ENCODE peak calls at places on chromosomes 12 and 14, in eight cellular contexts. J is colonic mucosa, Z is A549, H is MM.1S, V is stomach, G is neural progenitor cell, U is transverse colon, F is mammary epithelial cell. P is an unnamed sample.

GRCh38 chr12:100141666-100141997 is 1.0 kb downstream of the BLTP3B start:
- DNase-seq in U (no peak), G (no peak), V (no peak), F (peak; percentile 88), J (peak; percentile 31), Z (no peak), H (peak; percentile 31), P (no peak)

GRCh38 chr12:6956332-6956727 is 5.2 kb downstream of the PTPN6 start:
- DNase-seq in V (no peak), F (no peak), G (no peak), J (no peak), U (no peak), Z (no peak), H (no peak), P (no peak)

GRCh38 chr12:105738036-105738435 is 400.7 kb downstream of the NUAK1 start:
- DNase-seq in F (no peak), H (no peak), G (no peak), J (no peak), Z (no peak), V (no peak), U (no peak), P (no peak)

GRCh38 chr12:570237-570925 is 92.9 kb downstream of the NINJ2 start:
- DNase-seq in H (no peak), G (peak; percentile 70), Z (peak; percentile 98), V (peak; percentile 77), U (peak; percentile 85), J (peak; percentile 84), F (peak; percentile 86), P (peak; percentile 75)

GRCh38 chr14:63993992-63994391 is 141.2 kb downstream of the SYNE2 start:
- DNase-seq in V (no peak), U (no peak), Z (no peak), J (no peak), F (peak; percentile 17), G (no peak), H (no peak), P (no peak)

GRCh38 chr12:12331244-12331771 is 18.7 kb downstream of the MANSC1 start:
- DNase-seq in Z (no peak), G (peak; percentile 59), V (no peak), H (no peak), F (no peak), U (no peak), J (no peak), P (no peak)

GRCh38 chr14:56659964-56660551 is 80.5 kb downstream of the TMEM260 start:
- DNase-seq in U (no peak), H (peak; percentile 28), G (peak; percentile 62), Z (peak; percentile 54), V (no peak), F (peak; percentile 27), J (no peak), P (no peak)

GRCh38 chr12:1800646-1801284 is 19.6 kb upstream of the LRTM2 start:
- DNase-seq in F (no peak), U (peak; percentile 47), Z (peak; percentile 41), H (no peak), J (no peak), V (peak; percentile 52), G (peak; percentile 71), P (peak; percentile 59)

GRCh38 chr12:80472912-80473500 is 29.0 kb downstream of the PTPRQ start:
- DNase-seq in J (no peak), U (no peak), V (no peak), Z (peak; percentile 7), H (peak; percentile 66), G (peak; percentile 61), F (peak; percentile 62), P (peak; percentile 19)

GRCh38 chr14:90758959-90759358 is 57.3 kb downstream of the TTC7B start:
- DNase-seq in G (no peak), U (peak; percentile 42), F (no peak), Z (no peak), V (peak; percentile 38), J (peak; percentile 37), H (no peak), P (peak; percentile 69)

GRCh38 chr14:75025876-75026275 is 23.2 kb downstream of the EIF2B2 start:
- DNase-seq in V (no peak), F (no peak), G (no peak), J (no peak), U (no peak), H (no peak), Z (no peak), P (no peak)

GRCh38 chr14:105944632-105945610 is 418.5 kb downstream of the TMEM121 start:
- DNase-seq in V (peak; percentile 85), J (peak; percentile 68), U (peak; percentile 77), H (no peak), Z (peak; percentile 38), F (no peak), G (no peak), P (peak; percentile 80)

GRCh38 chr12:110583137-110584059 is at the start of gene PPTC7:
- DNase-seq in F (peak; percentile 93), J (peak; percentile 99), Z (peak; percentile 89), G (peak; percentile 99), U (peak; percentile 98), V (peak; percentile 98), H (peak; percentile 90), P (peak; percentile 98)
- H3K4me1 ChIP-seq in F (peaks cover 33% of the 10 kb centered on the region), J (peaks cover 3% of the 10 kb centered on the region), Z (peaks cover 25% of the 10 kb centered on the region), G (peaks cover 21% of the 10 kb centered on the region), U (peaks cover 52% of the 10 kb centered on the region), V (peaks cover 60% of the 10 kb centered on the region), H (peaks cover 3% of the 10 kb centered on the region), P (peaks cover 60% of the 10 kb centered on the region)

GRCh38 chr14:89336338-89336737 is 80.7 kb downstream of the FOXN3 start:
- DNase-seq in J (no peak), Z (no peak), G (peak; percentile 50), U (no peak), V (no peak), F (no peak), H (no peak), P (no peak)
- TF ChIP-seq CTCF in J (no peak), Z (no peak), G (peak; percentile 33), U (no peak), V (no peak), F (peak; percentile 2), H (peak; percentile 6), P (no peak)

GRCh38 chr14:97995571-97995970 is 1198.4 kb downstream of the VRK1 start:
- DNase-seq in H (no peak), J (no peak), Z (no peak), U (no peak), F (no peak), G (no peak), V (no peak), P (no peak)

GRCh38 chr14:97994020-97994531 is 1196.9 kb downstream of the VRK1 start:
- DNase-seq in Z (no peak), J (no peak), H (no peak), F (no peak), U (no peak), G (no peak), V (no peak), P (no peak)

GRCh38 chr14:97993508-97994019 is 1196.4 kb downstream of the VRK1 start:
- DNase-seq in J (no peak), F (no peak), V (no peak), H (no peak), Z (no peak), G (no peak), U (no peak), P (no peak)

GRCh38 chr14:97995038-97995437 is 1197.9 kb downstream of the VRK1 start:
- DNase-seq in U (no peak), J (no peak), Z (no peak), F (no peak), G (no peak), H (no peak), V (no peak), P (no peak)
- H3K4me1 ChIP-seq in U (no peaks in the 10 kb centered on the region), J (no peaks in the 10 kb centered on the region), Z (no peaks in the 10 kb centered on the region), F (no peaks in the 10 kb centered on the region), G (peaks cover 6% of the 10 kb centered on the region), H (no peaks in the 10 kb centered on the region), V (no peaks in the 10 kb centered on the region), P (no peaks in the 10 kb centered on the region)

GRCh38 chr12:130818381-130819247 is 20.4 kb downstream of the STX2 start:
- DNase-seq in V (peak; percentile 80), G (peak; percentile 85), F (peak; percentile 28), J (peak; percentile 75), Z (peak; percentile 91), H (peak; percentile 69), U (peak; percentile 78), P (peak; percentile 84)
- TF ChIP-seq CTCF in V (no peak), G (peak; percentile 89), F (peak; percentile 70), J (peak; percentile 92), Z (peak; percentile 94), H (peak; percentile 52), U (peak; percentile 94), P (peak; percentile 96)

DNA sequence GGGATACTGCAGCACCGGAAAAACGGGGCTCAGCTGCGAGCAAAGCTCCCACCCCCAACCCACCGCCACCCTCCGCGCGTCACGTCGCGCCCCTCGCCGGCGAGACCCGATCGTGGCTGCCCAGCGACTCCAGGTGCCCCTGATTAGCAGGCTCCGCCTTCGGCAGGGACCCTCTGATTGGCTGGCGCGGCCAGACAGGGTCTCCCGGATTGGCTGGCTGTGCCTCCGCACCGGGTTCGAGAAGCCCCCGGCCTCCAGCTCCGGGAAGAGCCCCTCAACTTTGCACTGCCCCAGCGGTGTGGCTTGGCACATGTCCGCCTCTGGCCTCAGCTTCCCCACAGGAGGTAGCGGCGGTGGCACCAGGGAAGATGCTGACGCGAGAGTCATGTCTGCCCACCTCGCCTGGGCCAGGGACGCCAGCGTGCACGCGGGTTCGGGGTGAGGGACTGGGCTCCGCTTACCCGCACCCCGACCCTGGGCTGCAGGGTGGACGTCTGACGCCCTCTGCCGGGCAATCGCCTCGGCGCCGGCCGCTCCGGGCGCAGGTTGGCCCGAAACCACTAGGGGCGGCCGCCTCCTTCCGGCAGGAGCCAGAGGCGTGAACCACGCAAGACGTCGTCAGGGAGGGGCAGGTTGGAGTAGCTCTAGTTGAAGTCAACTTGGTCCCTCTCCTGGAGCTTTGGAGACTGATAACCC is 496 bp upstream of the RHOF start:
- DNase-seq in H (peak; percentile 85), V (peak; percentile 94), Z (peak; percentile 88), U (peak; percentile 96), F (peak; percentile 88), G (peak; percentile 96), J (peak; percentile 95), P (peak; percentile 96)
- H3K4me1 ChIP-seq in H (peaks cover 24% of the 10 kb centered on the region), V (peaks cover 69% of the 10 kb centered on the region), Z (peaks cover 75% of the 10 kb centered on the region), U (peaks cover 72% of the 10 kb centered on the region), F (peaks cover 54% of the 10 kb centered on the region), G (peaks cover 21% of the 10 kb centered on the region), J (peaks cover 38% of the 10 kb centered on the region), P (peaks cover 96% of the 10 kb centered on the region)

GRCh38 chr12:112551681-112552080 is 132.9 kb downstream of the PTPN11 start:
- DNase-seq in G (no peak), J (no peak), Z (no peak), U (no peak), F (no peak), V (no peak), H (no peak), P (no peak)
- TF ChIP-seq CTCF in G (no peak), J (no peak), Z (no peak), U (no peak), F (no peak), V (no peak), H (no peak), P (no peak)

GRCh38 chr12:69042557-69042956 is 109.6 kb upstream of the CPM start:
- DNase-seq in Z (no peak), F (no peak), G (no peak), H (no peak), V (no peak), U (no peak), J (no peak), P (no peak)
- H3K4me1 ChIP-seq in Z (no peaks in the 10 kb centered on the region), F (peaks cover 7% of the 10 kb centered on the region), G (peaks cover 12% of the 10 kb centered on the region), H (no peaks in the 10 kb centered on the region), V (no peaks in the 10 kb centered on the region), U (no peaks in the 10 kb centered on the region), J (no peaks in the 10 kb centered on the region), P (no peaks in the 10 kb centered on the region)